ENCODE peak calls at places on chromosomes 2 and 18, in four cellular contexts. B, K, I and U are unnamed samples.

GRCh38 chr2:75416420-75417342 is 144.1 kb downstream of the EVA1A start:
- DNase-seq in B (no peak), K (no peak), I (no peak), U (no peak)

GRCh38 chr2:28036307-28036706 is 145.8 kb downstream of the BABAM2 start:
- DNase-seq in K (no peak), I (no peak), B (no peak), U (no peak)

GRCh38 chr18:46069524-46069923 is 2.5 kb downstream of the PSTPIP2 start:
- DNase-seq in I (no peak), K (no peak), B (no peak), U (no peak)

GRCh38 chr2:230054079-230054478 is 14.6 kb downstream of the SLC16A14 start:
- DNase-seq in B (no peak), K (no peak), I (no peak), U (no peak)

GRCh38 chr2:37654932-37655331 is 16.5 kb downstream of the CDC42EP3 start:
- DNase-seq in I (no peak), K (peak; percentile 71), B (no peak), U (no peak)

GRCh38 chr2:83224591-83224990 is 1234.5 kb downstream of the SUCLG1 start:
- DNase-seq in I (no peak), B (no peak), K (no peak), U (no peak)

GRCh38 chr2:134836986-134837385 is 1.4 kb upstream of the ACMSD start:
- DNase-seq in B (no peak), I (no peak), K (no peak), U (no peak)

GRCh38 chr2:128314026-128314347 is 4.7 kb downstream of the HS6ST1 start:
- DNase-seq in K (no peak), I (no peak), B (no peak), U (no peak)

GRCh38 chr2:40281021-40281940 is 170.6 kb downstream of the SLC8A1 start:
- DNase-seq in K (no peak), I (no peak), B (no peak), U (peak; percentile 65)

GRCh38 chr2:184577741-184578140 is 20.6 kb upstream of the ZNF804A start:
- DNase-seq in K (no peak), B (no peak), I (no peak), U (no peak)

GRCh38 chr2:15628899-15629855 is 37.5 kb downstream of the DDX1 start:
- DNase-seq in K (no peak), I (no peak), B (no peak), U (no peak)

GRCh38 chr2:31526946-31527345 is 53.8 kb downstream of the SRD5A2 start:
- DNase-seq in B (no peak), I (no peak), K (no peak), U (no peak)

GRCh38 chr2:75100011-75100680 is 99.2 kb downstream of the TACR1 start:
- DNase-seq in I (no peak), K (no peak), B (no peak), U (no peak)

GRCh38 chr2:140882671-140883620 is 1247.9 kb downstream of the LRP1B start:
- DNase-seq in I (no peak), B (no peak), K (peak; percentile 63), U (no peak)

GRCh38 chr2:11159574-11160170 is 4.4 kb downstream of the SLC66A3 start:
- DNase-seq in I (no peak), K (no peak), B (no peak), U (no peak)

GRCh38 chr2:10775036-10775780 is 37.4 kb downstream of the PDIA6 start:
- DNase-seq in I (no peak), K (peak; percentile 27), B (no peak), U (no peak)

GRCh38 chr2:144267209-144267608 is 252.7 kb downstream of the ZEB2 start:
- DNase-seq in K (no peak), I (no peak), B (no peak), U (no peak)

GRCh38 chr2:192448881-192449280 is 254.1 kb upstream of the TMEFF2 start:
- DNase-seq in K (no peak), I (no peak), B (no peak), U (no peak)

GRCh38 chr2:16729901-16730300 is 64.3 kb upstream of the CYRIA start:
- DNase-seq in I (no peak), K (no peak), B (no peak), U (no peak)

GRCh38 chr2:241726459-241726858 is 8.0 kb upstream of the D2HGDH start:
- DNase-seq in K (no peak), I (no peak), B (no peak), U (no peak)

GRCh38 chr2:167215595-167215994 is 327.3 kb downstream of the XIRP2 start:
- DNase-seq in K (peak; percentile 55), B (no peak), I (no peak), U (no peak)

GRCh38 chr2:9144047-9144446 is 62.6 kb upstream of the ASAP2 start:
- DNase-seq in I (no peak), K (no peak), B (no peak), U (no peak)

GRCh38 chr2:28665041-28665704 is 86.5 kb upstream of the PPP1CB start:
- DNase-seq in B (no peak), K (no peak), I (peak; percentile 83), U (peak; percentile 81)

GRCh38 chr18:24200899-24201298 is 62.0 kb downstream of the CABYR start:
- DNase-seq in K (no peak), B (no peak), I (no peak), U (no peak)

GRCh38 chr2:424306-425172 is 136.6 kb upstream of the ALKAL2 start:
- DNase-seq in K (no peak), B (no peak), I (no peak), U (no peak)

GRCh38 chr2:196849895-196850294 is 40.7 kb upstream of the C2orf66 start:
- DNase-seq in K (peak; percentile 58), I (no peak), B (no peak), U (no peak)

GRCh38 chr2:71780162-71780561 is 326.8 kb downstream of the DYSF start:
- DNase-seq in B (no peak), K (no peak), I (no peak), U (no peak)

GRCh38 chr2:175002547-175003274 is 2.5 kb downstream of the CHN1 start:
- DNase-seq in K (peak; percentile 33), B (no peak), I (no peak), U (no peak)
- H3K4me3 ChIP-seq in K (peak overlapping the region; percentile 83), B (no peak overlapping the region), I (no peak overlapping the region), U (no peak overlapping the region)

GRCh38 chr2:26752636-26753035 is 11.4 kb upstream of the SLC35F6 start:
- DNase-seq in B (no peak), I (no peak), K (no peak), U (no peak)

GRCh38 chr2:26757873-26758789 is 6.0 kb upstream of the SLC35F6 start:
- DNase-seq in I (no peak), K (peak; percentile 78), B (no peak), U (peak; percentile 46)

GRCh38 chr2:26756337-26756736 is 7.7 kb upstream of the SLC35F6 start:
- DNase-seq in B (no peak), K (no peak), I (no peak), U (no peak)

GRCh38 chr2:26754972-26755670 is 9.0 kb upstream of the SLC35F6 start:
- DNase-seq in I (no peak), K (peak; percentile 24), B (no peak), U (no peak)

DNA sequence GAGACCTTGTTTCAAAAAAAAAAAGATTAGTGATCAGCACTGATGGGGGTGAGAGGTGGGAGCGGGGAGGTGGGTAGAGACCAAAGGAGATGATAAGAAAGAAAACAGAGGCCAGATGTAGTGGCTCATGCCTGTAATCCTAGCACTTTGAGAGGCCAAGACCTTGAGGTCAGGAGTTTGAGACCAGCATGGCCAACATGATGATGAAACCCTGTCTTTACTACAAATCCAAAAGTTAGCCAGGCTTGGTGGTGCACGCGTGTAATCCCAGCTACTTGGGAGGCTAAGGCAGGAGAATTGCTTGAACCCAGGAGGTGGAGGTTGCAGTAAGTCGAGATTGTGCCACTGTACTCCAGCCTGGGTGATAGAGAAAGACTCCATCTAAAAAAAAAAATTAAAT is 9.5 kb upstream of the SLC35F6 start:
- DNase-seq in I (no peak), B (no peak), K (no peak), U (no peak)
- H3K4me1 ChIP-seq in I (peaks cover 15% of the 10 kb centered on the region), B (no peaks in the 10 kb centered on the region), K (peaks cover 33% of the 10 kb centered on the region), U (peaks cover 5% of the 10 kb centered on the region)

DNA sequence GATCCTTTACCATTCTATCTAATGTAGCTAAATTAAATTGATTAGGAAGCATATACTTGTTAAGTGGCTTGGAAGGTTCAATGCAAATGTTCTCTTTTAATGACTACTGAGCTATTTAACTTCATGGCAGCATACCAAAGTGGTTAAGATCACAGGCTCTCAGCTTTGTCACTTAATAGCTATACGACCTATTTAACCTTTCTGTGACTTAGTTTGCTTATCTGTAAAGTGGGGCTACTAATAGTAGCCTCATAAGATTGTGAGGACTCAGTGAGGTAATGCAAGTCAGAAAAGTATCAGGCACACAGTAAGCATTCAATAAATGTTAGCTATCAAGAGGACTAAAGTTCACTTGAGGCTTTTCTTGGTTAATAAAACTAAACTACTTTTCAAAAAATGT is 4.3 kb downstream of the CKAP2L start:
- DNase-seq in B (no peak), I (no peak), K (no peak), U (no peak)
- H3K36me3 ChIP-seq in B (no peaks in the 10 kb centered on the region), I (no peaks in the 10 kb centered on the region), K (peaks cover 18% of the 10 kb centered on the region), U (no peaks in the 10 kb centered on the region)

GRCh38 chr2:98935777-98936132 is 270 bp downstream of the CRACDL start:
- DNase-seq in K (no peak), B (no peak), I (no peak), U (no peak)
- H3K4me3 ChIP-seq in K (peak overlapping the region; percentile 66), B (no peak overlapping the region), I (peak overlapping the region; percentile 63), U (peak overlapping the region; percentile 32)

GRCh38 chr2:85355521-85355920 is 952 bp downstream of the ELMOD3 start:
- DNase-seq in K (no peak), B (no peak), I (no peak), U (no peak)
- H3K4me1 ChIP-seq in K (peaks cover 15% of the 10 kb centered on the region), B (peaks cover 31% of the 10 kb centered on the region), I (peaks cover 56% of the 10 kb centered on the region), U (no peaks in the 10 kb centered on the region)

GRCh38 chr2:233281553-233281952 is 26.1 kb upstream of the SAG start:
- DNase-seq in B (no peak), I (no peak), K (no peak), U (no peak)
- H3K36me3 ChIP-seq in B (peaks cover 73% of the 10 kb centered on the region), I (peaks cover 100% of the 10 kb centered on the region), K (peaks cover 70% of the 10 kb centered on the region), U (no peaks in the 10 kb centered on the region)

DNA sequence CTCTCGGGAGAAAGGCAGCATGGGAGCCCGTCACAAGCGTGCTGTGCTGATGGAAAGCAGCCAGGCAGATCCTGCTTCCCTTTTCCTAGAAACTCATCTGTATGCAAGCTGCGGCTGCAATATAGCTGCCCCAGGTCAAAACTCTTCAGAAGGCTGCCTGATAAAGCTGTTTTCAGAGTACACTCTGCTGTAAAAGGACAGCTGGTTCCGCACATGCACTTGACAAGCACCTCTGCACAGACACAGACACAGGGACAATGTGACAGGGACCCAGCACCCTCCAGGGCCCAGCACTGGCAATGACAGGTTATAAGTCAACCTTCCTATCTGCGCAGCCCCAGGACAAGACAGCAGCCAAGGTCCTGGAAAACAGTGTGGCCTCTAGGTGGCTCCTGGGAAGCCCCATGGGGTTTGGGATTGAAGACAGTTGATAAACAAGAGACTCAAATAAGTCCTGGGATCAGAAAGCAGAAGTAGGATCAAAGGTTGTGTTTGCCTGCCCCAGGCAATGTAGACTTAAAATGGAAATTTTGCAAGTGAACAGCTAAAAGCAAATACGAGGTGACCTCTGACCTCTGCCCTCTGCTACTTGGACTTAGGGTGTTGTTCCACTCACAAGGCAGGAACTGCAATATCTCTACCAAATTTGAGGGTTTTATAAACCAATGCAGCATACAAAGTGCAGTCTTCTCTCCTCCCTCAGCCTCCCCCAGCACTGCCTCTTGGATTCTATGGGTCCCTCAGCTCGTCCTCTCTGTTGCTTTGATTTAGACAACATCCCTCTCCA is 16.9 kb downstream of the SLC66A2 start:
- DNase-seq in B (no peak), K (no peak), I (peak; percentile 65), U (peak; percentile 14)
- H3K4me3 ChIP-seq in B (no peak overlapping the region), K (no peak overlapping the region), I (no peak overlapping the region), U (no peak overlapping the region)